ENCODE peak calls at places on chromosomes 16 and 17, in five cellular contexts. X is HAP-1, M is fibroblast of lung, E is osteoblast, J is astrocyte. T is an unnamed sample.

GRCh38 chr16:29811896-29812665 is at the start of gene PRRT2:
- DNase-seq in J (no peak), X (peak; percentile 75), M (peak; percentile 64), E (peak; percentile 90), T (peak; percentile 95)

GRCh38 chr17:340074-340473 is 12.5 kb downstream of the RPH3AL start:
- DNase-seq in M (no peak), E (no peak), J (no peak), X (no peak), T (peak; percentile 50)

GRCh38 chr16:48081656-48082055 is 74.1 kb downstream of the ABCC12 start:
- DNase-seq in M (peak; percentile 93), X (no peak), E (peak; percentile 84), J (peak; percentile 91), T (no peak)

GRCh38 chr16:21560462-21560861 is 38.9 kb upstream of the METTL9 start:
- DNase-seq in M (no peak), J (no peak), X (no peak), E (no peak), T (no peak)

GRCh38 chr17:50754521-50754920 is 12.8 kb downstream of the ANKRD40CL start:
- DNase-seq in E (no peak), J (no peak), M (no peak), X (no peak), T (no peak)

GRCh38 chr16:50696575-50697420 is 3.4 kb downstream of the NOD2 start:
- DNase-seq in M (peak; percentile 46), X (no peak), J (peak; percentile 26), E (no peak), T (no peak)

GRCh38 chr17:62687997-62688396 is 60.5 kb downstream of the MRC2 start:
- DNase-seq in E (peak; percentile 69), J (no peak), M (no peak), X (no peak), T (no peak)

GRCh38 chr16:11675561-11676511 is 7.6 kb downstream of the SNN start:
- DNase-seq in J (peak; percentile 23), M (peak; percentile 40), X (no peak), E (no peak), T (peak; percentile 55)

GRCh38 chr17:6408271-6408670 is 26.6 kb downstream of the AIPL1 start:
- DNase-seq in X (no peak), E (no peak), J (no peak), M (no peak), T (no peak)

GRCh38 chr17:64009571-64010402 is 10.6 kb downstream of the ICAM2 start:
- DNase-seq in J (no peak), E (no peak), M (no peak), X (no peak), T (no peak)

GRCh38 chr17:18981642-18982424 is 22.7 kb downstream of the FAM83G start:
- DNase-seq in X (no peak), E (peak; percentile 99), J (peak; percentile 77), M (peak; percentile 83), T (peak; percentile 71)

GRCh38 chr17:47704781-47705180 is 10.8 kb downstream of the TBKBP1 start:
- DNase-seq in X (no peak), J (no peak), M (no peak), E (peak; percentile 78), T (no peak)

GRCh38 chr16:88804552-88805339 is 1.2 kb downstream of the CDT1 start:
- DNase-seq in J (no peak), X (no peak), E (peak; percentile 93), M (no peak), T (peak; percentile 93)

GRCh38 chr16:62034236-62035114 is 1.8 kb downstream of the CDH8 start:
- DNase-seq in J (no peak), X (no peak), E (no peak), M (no peak), T (peak; percentile 25)

GRCh38 chr16:3971261-3971660 is 90.7 kb upstream of the CREBBP start:
- DNase-seq in E (peak; percentile 97), J (peak; percentile 96), X (no peak), M (peak; percentile 96), T (no peak)

GRCh38 chr16:85902366-85903155 is 3.6 kb downstream of the IRF8 start:
- DNase-seq in M (no peak), X (no peak), J (no peak), E (no peak), T (peak; percentile 65)

GRCh38 chr16:86740817-86741799 is 162.8 kb downstream of the FOXL1 start:
- DNase-seq in E (peak; percentile 96), J (peak; percentile 91), X (no peak), M (peak; percentile 94), T (peak; percentile 74)

GRCh38 chr16:27264151-27264550 is 4.4 kb downstream of the NSMCE1 start:
- DNase-seq in M (peak; percentile 85), E (no peak), X (no peak), J (peak; percentile 81), T (no peak)

GRCh38 chr16:2205104-2205966 is at the start of gene MLST8:
- DNase-seq in J (peak; percentile 68), M (peak; percentile 79), E (peak; percentile 100), X (peak; percentile 72), T (peak; percentile 100)

GRCh38 chr16:87657621-87658192 is 55.4 kb downstream of the JPH3 start:
- DNase-seq in M (peak; percentile 3), J (no peak), E (no peak), X (peak; percentile 19), T (peak; percentile 87)

GRCh38 chr17:4735825-4736651 is 3.6 kb upstream of the ZMYND15 start:
- DNase-seq in E (no peak), J (no peak), M (no peak), X (no peak), T (no peak)

GRCh38 chr16:55116165-55116894 is 185.7 kb downstream of the IRX5 start:
- DNase-seq in J (peak; percentile 1), X (no peak), M (peak; percentile 14), E (peak; percentile 96), T (no peak)

GRCh38 chr16:86939609-86940008 is 361.3 kb downstream of the FOXL1 start:
- DNase-seq in X (no peak), M (no peak), E (no peak), J (no peak), T (no peak)

GRCh38 chr17:5583426-5584382 is 605 bp downstream of the NLRP1 start:
- DNase-seq in M (no peak), J (no peak), E (peak; percentile 86), X (no peak), T (no peak)

GRCh38 chr17:79153367-79154130 is 78.9 kb downstream of the ENGASE start:
- DNase-seq in M (no peak), E (no peak), J (no peak), X (no peak), T (no peak)

GRCh38 chr16:49921791-49922456 is 66.0 kb upstream of the ZNF423 start:
- DNase-seq in M (peak; percentile 44), E (peak; percentile 87), J (peak; percentile 22), X (peak; percentile 43), T (peak; percentile 93)

GRCh38 chr17:30398328-30399041 is 19.8 kb downstream of the CPD start:
- DNase-seq in J (no peak), X (no peak), M (no peak), E (no peak), T (no peak)

GRCh38 chr16:64952177-64952576 is 169.7 kb downstream of the CDH11 start:
- DNase-seq in E (peak; percentile 89), J (peak; percentile 94), M (peak; percentile 94), X (no peak), T (no peak)

GRCh38 chr17:7393613-7394451 is 493 bp downstream of the PLSCR3 start:
- DNase-seq in J (no peak), M (no peak), X (peak; percentile 56), E (peak; percentile 96), T (peak; percentile 97)

GRCh38 chr16:23557779-23558330 is 328 bp downstream of the UBFD1 start:
- DNase-seq in M (peak; percentile 52), E (peak; percentile 73), X (no peak), J (peak; percentile 38), T (no peak)

GRCh38 chr16:50521246-50521900 is 26.8 kb upstream of the NKD1 start:
- DNase-seq in M (no peak), E (no peak), X (no peak), J (no peak), T (no peak)

GRCh38 chr16:53090591-53091507 is 36.1 kb downstream of the CHD9 start:
- DNase-seq in X (no peak), M (peak; percentile 99), J (peak; percentile 98), E (peak; percentile 80), T (peak; percentile 28)

GRCh38 chr17:79154951-79155557 is 80.4 kb downstream of the ENGASE start:
- DNase-seq in X (no peak), M (no peak), E (no peak), J (no peak), T (peak; percentile 66)

GRCh38 chr17:74773871-74774286 is 2.3 kb downstream of the NAT9 start:
- DNase-seq in M (peak; percentile 66), J (peak; percentile 53), E (peak; percentile 94), X (no peak), T (no peak)
- H3K36me3 ChIP-seq in M (peaks cover 22% of the 10 kb centered on the region), J (peaks cover 23% of the 10 kb centered on the region), E (peaks cover 38% of the 10 kb centered on the region), X (peaks cover 38% of the 10 kb centered on the region), T (peaks cover 30% of the 10 kb centered on the region)

DNA sequence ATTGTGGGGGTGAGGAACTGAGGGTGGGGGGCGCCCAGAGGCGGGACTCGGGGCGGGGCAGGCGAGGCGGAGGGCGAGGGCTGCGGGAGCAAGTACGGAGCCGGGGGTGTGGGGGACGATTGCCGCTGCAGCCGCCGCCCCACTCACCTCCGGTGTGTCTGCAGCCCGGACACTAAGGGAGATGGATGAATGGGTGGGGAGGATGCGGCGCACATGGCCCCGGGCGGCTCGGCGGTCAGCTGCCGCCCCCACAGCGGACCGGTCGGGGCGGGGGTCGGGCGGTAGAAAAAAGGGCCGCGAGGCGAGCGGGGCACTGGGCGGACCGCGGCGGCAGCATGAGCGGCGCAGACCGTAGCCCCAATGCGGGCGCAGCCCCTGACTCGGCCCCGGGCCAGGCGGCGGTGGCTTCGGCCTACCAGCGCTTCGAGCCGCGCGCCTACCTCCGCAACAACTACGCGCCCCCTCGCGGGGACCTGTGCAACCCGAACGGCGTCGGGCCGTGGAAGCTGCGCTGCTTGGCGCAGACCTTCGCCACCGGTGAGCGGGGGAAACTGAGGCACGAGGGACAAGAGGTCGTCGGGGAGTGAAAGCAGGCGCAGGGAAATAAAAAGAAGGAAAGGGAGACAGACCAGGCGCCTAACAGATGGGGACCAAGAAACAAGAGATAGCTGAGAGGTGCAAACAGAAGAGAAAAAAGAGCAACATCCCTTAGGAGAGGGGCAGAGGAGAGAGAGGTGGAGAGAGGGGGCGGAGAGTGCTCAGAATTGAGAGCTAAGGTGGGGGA is at the start of gene PNMT:
- DNase-seq in E (peak; percentile 93), X (peak; percentile 65), M (peak; percentile 53), J (peak; percentile 32), T (peak; percentile 95)
- H3K27me3 ChIP-seq in E (peaks cover 71% of the 10 kb centered on the region), X (no peaks in the 10 kb centered on the region), M (peaks cover 38% of the 10 kb centered on the region), J (peaks cover 34% of the 10 kb centered on the region), T (peaks cover 36% of the 10 kb centered on the region)

GRCh38 chr16:67483731-67484525 is 581 bp upstream of the AGRP start:
- DNase-seq in J (no peak), E (no peak), X (no peak), M (no peak), T (no peak)

GRCh38 chr16:67481561-67482259 is 753 bp upstream of the ATP6V0D1 start:
- DNase-seq in E (peak; percentile 52), J (peak; percentile 39), M (peak; percentile 57), X (peak; percentile 37), T (peak; percentile 37)

GRCh38 chr16:67480833-67481560 is at the start of gene ATP6V0D1:
- DNase-seq in J (peak; percentile 88), E (peak; percentile 99), X (peak; percentile 95), M (peak; percentile 95), T (peak; percentile 98)

GRCh38 chr16:67483150-67483549 is at the start of gene AGRP:
- DNase-seq in X (no peak), J (no peak), M (no peak), E (no peak), T (no peak)

GRCh38 chr16:67482260-67482924 is 955 bp downstream of the AGRP start:
- DNase-seq in E (peak; percentile 38), J (no peak), X (no peak), M (no peak), T (no peak)
- H3K4me3 ChIP-seq in E (peak overlapping the region; percentile 99), J (peak overlapping the region; percentile 86), X (peak overlapping the region; percentile 96), M (peak overlapping the region; percentile 77), T (no peak overlapping the region)

GRCh38 chr16:15618392-15618791 is 24.6 kb downstream of the MARF1 start:
- DNase-seq in J (peak; percentile 84), X (no peak), E (peak; percentile 79), M (peak; percentile 90), T (no peak)
- H3K36me3 ChIP-seq in J (peaks cover 51% of the 10 kb centered on the region), X (peaks cover 23% of the 10 kb centered on the region), E (peaks cover 40% of the 10 kb centered on the region), M (peaks cover 6% of the 10 kb centered on the region), T (peaks cover 21% of the 10 kb centered on the region)